ENCODE peak calls at places on chromosomes 13 and 19, in ten cellular contexts. One of them, this sample, is unnamed.

GRCh38 chr13:100694722-100695644 is 20.4 kb upstream of the TMTC4 start:
- ATAC-seq in central memory CD8-positive, alpha-beta T cell: no peak
- ATAC-seq in left lobe of liver: peak; percentile 84
- ATAC-seq in esophagus mucosa: peak; percentile 29
- ATAC-seq in RWPE2: peak; percentile 40
- ATAC-seq in right lobe of liver: peak; percentile 70
- ATAC-seq in psoas muscle: no peak
- ATAC-seq in activated CD8-positive, alpha-beta T cell treated with anti-CD3 and anti-CD28 coated beads, Interleukin-2, amount 10 ng/mL, durations not matched to agents 7 days and 5 days: no peak
- ATAC-seq in T-cell: no peak
- ATAC-seq in left lung: peak; percentile 86
- ATAC-seq in this sample: peak; percentile 97

GRCh38 chr19:18065173-18065495 is 21.6 kb downstream of the IL12RB1 start:
- ATAC-seq in central memory CD8-positive, alpha-beta T cell: no peak
- ATAC-seq in left lobe of liver: no peak
- ATAC-seq in esophagus mucosa: no peak
- ATAC-seq in RWPE2: no peak
- ATAC-seq in right lobe of liver: no peak
- ATAC-seq in psoas muscle: no peak
- ATAC-seq in activated CD8-positive, alpha-beta T cell treated with anti-CD3 and anti-CD28 coated beads, Interleukin-2, amount 10 ng/mL, durations not matched to agents 7 days and 5 days: no peak
- ATAC-seq in T-cell: no peak
- ATAC-seq in left lung: no peak
- ATAC-seq in this sample: no peak

GRCh38 chr13:50396001-50396400 is 380.8 kb downstream of the KCNRG start:
- ATAC-seq in central memory CD8-positive, alpha-beta T cell: no peak
- ATAC-seq in left lobe of liver: no peak
- ATAC-seq in esophagus mucosa: peak; percentile 99
- ATAC-seq in RWPE2: peak; percentile 87
- ATAC-seq in right lobe of liver: no peak
- ATAC-seq in psoas muscle: peak; percentile 73
- ATAC-seq in activated CD8-positive, alpha-beta T cell treated with anti-CD3 and anti-CD28 coated beads, Interleukin-2, amount 10 ng/mL, durations not matched to agents 7 days and 5 days: no peak
- ATAC-seq in T-cell: no peak
- ATAC-seq in left lung: peak; percentile 66
- ATAC-seq in this sample: no peak

GRCh38 chr13:80547885-80548284 is 207.0 kb upstream of the SPRY2 start:
- ATAC-seq in central memory CD8-positive, alpha-beta T cell: no peak
- ATAC-seq in left lobe of liver: no peak
- ATAC-seq in esophagus mucosa: no peak
- ATAC-seq in RWPE2: no peak
- ATAC-seq in right lobe of liver: peak; percentile 23
- ATAC-seq in psoas muscle: no peak
- ATAC-seq in activated CD8-positive, alpha-beta T cell treated with anti-CD3 and anti-CD28 coated beads, Interleukin-2, amount 10 ng/mL, durations not matched to agents 7 days and 5 days: no peak
- ATAC-seq in T-cell: no peak
- ATAC-seq in left lung: no peak
- ATAC-seq in this sample: no peak

GRCh38 chr13:97407540-97407939 is 26.4 kb upstream of the RAP2A start:
- ATAC-seq in central memory CD8-positive, alpha-beta T cell: no peak
- ATAC-seq in left lobe of liver: no peak
- ATAC-seq in esophagus mucosa: no peak
- ATAC-seq in RWPE2: no peak
- ATAC-seq in right lobe of liver: no peak
- ATAC-seq in psoas muscle: no peak
- ATAC-seq in activated CD8-positive, alpha-beta T cell treated with anti-CD3 and anti-CD28 coated beads, Interleukin-2, amount 10 ng/mL, durations not matched to agents 7 days and 5 days: no peak
- ATAC-seq in T-cell: no peak
- ATAC-seq in left lung: no peak
- ATAC-seq in this sample: no peak

GRCh38 chr13:49517461-49517860 is 21.7 kb downstream of the PHF11 start:
- ATAC-seq in central memory CD8-positive, alpha-beta T cell: no peak
- ATAC-seq in left lobe of liver: peak; percentile 47
- ATAC-seq in esophagus mucosa: no peak
- ATAC-seq in RWPE2: no peak
- ATAC-seq in right lobe of liver: peak; percentile 61
- ATAC-seq in psoas muscle: no peak
- ATAC-seq in activated CD8-positive, alpha-beta T cell treated with anti-CD3 and anti-CD28 coated beads, Interleukin-2, amount 10 ng/mL, durations not matched to agents 7 days and 5 days: no peak
- ATAC-seq in T-cell: no peak
- ATAC-seq in left lung: no peak
- ATAC-seq in this sample: no peak

GRCh38 chr19:39475748-39476147 is 4.9 kb upstream of the TIMM50 start:
- ATAC-seq in central memory CD8-positive, alpha-beta T cell: no peak
- ATAC-seq in left lobe of liver: no peak
- ATAC-seq in esophagus mucosa: no peak
- ATAC-seq in RWPE2: no peak
- ATAC-seq in right lobe of liver: no peak
- ATAC-seq in psoas muscle: no peak
- ATAC-seq in activated CD8-positive, alpha-beta T cell treated with anti-CD3 and anti-CD28 coated beads, Interleukin-2, amount 10 ng/mL, durations not matched to agents 7 days and 5 days: no peak
- ATAC-seq in T-cell: no peak
- ATAC-seq in left lung: no peak
- ATAC-seq in this sample: no peak

GRCh38 chr13:65414187-65414586 is 1815.9 kb downstream of the PCDH9 start:
- ATAC-seq in central memory CD8-positive, alpha-beta T cell: no peak
- ATAC-seq in left lobe of liver: no peak
- ATAC-seq in esophagus mucosa: no peak
- ATAC-seq in RWPE2: no peak
- ATAC-seq in right lobe of liver: no peak
- ATAC-seq in psoas muscle: no peak
- ATAC-seq in activated CD8-positive, alpha-beta T cell treated with anti-CD3 and anti-CD28 coated beads, Interleukin-2, amount 10 ng/mL, durations not matched to agents 7 days and 5 days: no peak
- ATAC-seq in T-cell: no peak
- ATAC-seq in left lung: no peak
- ATAC-seq in this sample: no peak

GRCh38 chr19:49790866-49791265 is 22.2 kb downstream of the FUZ start:
- ATAC-seq in central memory CD8-positive, alpha-beta T cell: no peak
- ATAC-seq in left lobe of liver: peak; percentile 53
- ATAC-seq in esophagus mucosa: no peak
- ATAC-seq in RWPE2: no peak
- ATAC-seq in right lobe of liver: peak; percentile 43
- ATAC-seq in psoas muscle: no peak
- ATAC-seq in activated CD8-positive, alpha-beta T cell treated with anti-CD3 and anti-CD28 coated beads, Interleukin-2, amount 10 ng/mL, durations not matched to agents 7 days and 5 days: no peak
- ATAC-seq in T-cell: no peak
- ATAC-seq in left lung: peak; percentile 46
- ATAC-seq in this sample: no peak

GRCh38 chr13:95745752-95746151 is 68.8 kb downstream of the DNAJC3 start:
- ATAC-seq in central memory CD8-positive, alpha-beta T cell: no peak
- ATAC-seq in left lobe of liver: peak; percentile 39
- ATAC-seq in esophagus mucosa: peak; percentile 47
- ATAC-seq in RWPE2: no peak
- ATAC-seq in right lobe of liver: no peak
- ATAC-seq in psoas muscle: peak; percentile 73
- ATAC-seq in activated CD8-positive, alpha-beta T cell treated with anti-CD3 and anti-CD28 coated beads, Interleukin-2, amount 10 ng/mL, durations not matched to agents 7 days and 5 days: no peak
- ATAC-seq in T-cell: no peak
- ATAC-seq in left lung: peak; percentile 53
- ATAC-seq in this sample: peak; percentile 51

GRCh38 chr19:9309139-9309973 is at the start of gene ZNF699:
- ATAC-seq in central memory CD8-positive, alpha-beta T cell: peak; percentile 94
- ATAC-seq in left lobe of liver: peak; percentile 97
- ATAC-seq in esophagus mucosa: peak; percentile 98
- ATAC-seq in RWPE2: peak; percentile 81
- ATAC-seq in right lobe of liver: peak; percentile 97
- ATAC-seq in psoas muscle: peak; percentile 100
- ATAC-seq in activated CD8-positive, alpha-beta T cell treated with anti-CD3 and anti-CD28 coated beads, Interleukin-2, amount 10 ng/mL, durations not matched to agents 7 days and 5 days: peak; percentile 93
- ATAC-seq in T-cell: peak; percentile 93
- ATAC-seq in left lung: peak; percentile 97
- ATAC-seq in this sample: peak; percentile 95

GRCh38 chr13:29758591-29759114 is 91.8 kb downstream of the UBL3 start:
- ATAC-seq in central memory CD8-positive, alpha-beta T cell: peak; percentile 83
- ATAC-seq in left lobe of liver: peak; percentile 33
- ATAC-seq in esophagus mucosa: peak; percentile 63
- ATAC-seq in RWPE2: no peak
- ATAC-seq in right lobe of liver: peak; percentile 56
- ATAC-seq in psoas muscle: no peak
- ATAC-seq in activated CD8-positive, alpha-beta T cell treated with anti-CD3 and anti-CD28 coated beads, Interleukin-2, amount 10 ng/mL, durations not matched to agents 7 days and 5 days: peak; percentile 75
- ATAC-seq in T-cell: peak; percentile 51
- ATAC-seq in left lung: peak; percentile 79
- ATAC-seq in this sample: no peak

GRCh38 chr19:6233827-6234511 is 45.8 kb downstream of the MLLT1 start:
- ATAC-seq in central memory CD8-positive, alpha-beta T cell: no peak
- ATAC-seq in left lobe of liver: peak; percentile 74
- ATAC-seq in esophagus mucosa: no peak
- ATAC-seq in RWPE2: no peak
- ATAC-seq in right lobe of liver: peak; percentile 77
- ATAC-seq in psoas muscle: peak; percentile 24
- ATAC-seq in activated CD8-positive, alpha-beta T cell treated with anti-CD3 and anti-CD28 coated beads, Interleukin-2, amount 10 ng/mL, durations not matched to agents 7 days and 5 days: no peak
- ATAC-seq in T-cell: peak; percentile 8
- ATAC-seq in left lung: peak; percentile 72
- ATAC-seq in this sample: no peak

GRCh38 chr13:95684463-95684862 is 7.5 kb downstream of the DNAJC3 start:
- ATAC-seq in central memory CD8-positive, alpha-beta T cell: no peak
- ATAC-seq in left lobe of liver: no peak
- ATAC-seq in esophagus mucosa: no peak
- ATAC-seq in RWPE2: no peak
- ATAC-seq in right lobe of liver: no peak
- ATAC-seq in psoas muscle: no peak
- ATAC-seq in activated CD8-positive, alpha-beta T cell treated with anti-CD3 and anti-CD28 coated beads, Interleukin-2, amount 10 ng/mL, durations not matched to agents 7 days and 5 days: no peak
- ATAC-seq in T-cell: no peak
- ATAC-seq in left lung: no peak
- ATAC-seq in this sample: no peak

GRCh38 chr19:57348136-57348535 is 2.9 kb upstream of the ZNF304 start:
- ATAC-seq in central memory CD8-positive, alpha-beta T cell: no peak
- ATAC-seq in left lobe of liver: no peak
- ATAC-seq in esophagus mucosa: peak; percentile 35
- ATAC-seq in RWPE2: no peak
- ATAC-seq in right lobe of liver: no peak
- ATAC-seq in psoas muscle: no peak
- ATAC-seq in activated CD8-positive, alpha-beta T cell treated with anti-CD3 and anti-CD28 coated beads, Interleukin-2, amount 10 ng/mL, durations not matched to agents 7 days and 5 days: no peak
- ATAC-seq in T-cell: no peak
- ATAC-seq in left lung: no peak
- ATAC-seq in this sample: no peak

GRCh38 chr13:49527123-49527522 is 31.4 kb downstream of the PHF11 start:
- ATAC-seq in central memory CD8-positive, alpha-beta T cell: no peak
- ATAC-seq in left lobe of liver: no peak
- ATAC-seq in esophagus mucosa: no peak
- ATAC-seq in RWPE2: no peak
- ATAC-seq in right lobe of liver: peak; percentile 51
- ATAC-seq in psoas muscle: no peak
- ATAC-seq in activated CD8-positive, alpha-beta T cell treated with anti-CD3 and anti-CD28 coated beads, Interleukin-2, amount 10 ng/mL, durations not matched to agents 7 days and 5 days: no peak
- ATAC-seq in T-cell: no peak
- ATAC-seq in left lung: no peak
- ATAC-seq in this sample: no peak

This sample was measured in SK-N-SH treated with all-trans-retinoic acid at 6 μM for 48 hours.